ENCODE peak calls at places on chromosomes 5 and 9, in eight cellular contexts. H, B, E, S, Q, V, M and C are unnamed samples.

GRCh38 chr5:40383719-40384651 is 295.7 kb upstream of the PTGER4 start:
- DNase-seq in H (no peak), B (no peak), E (no peak), S (no peak), Q (peak; percentile 16), V (peak; percentile 66), M (peak; percentile 56), C (no peak)

GRCh38 chr9:127568971-127569818 is 42.9 kb upstream of the STXBP1 start:
- DNase-seq in H (peak; percentile 96), B (peak; percentile 93), E (peak; percentile 86), S (peak; percentile 71), Q (no peak), V (peak; percentile 80), M (peak; percentile 88), C (peak; percentile 37)

GRCh38 chr9:136757751-136758140 is 297 bp downstream of the LCN8 start:
- DNase-seq in H (no peak), B (no peak), E (no peak), S (peak; percentile 47), Q (no peak), V (no peak), M (no peak), C (no peak)

GRCh38 chr9:21728781-21729180 is 73.7 kb upstream of the MTAP start:
- DNase-seq in H (no peak), B (no peak), E (peak; percentile 92), S (no peak), Q (no peak), V (peak; percentile 71), M (no peak), C (no peak)

GRCh38 chr5:115962565-115963402 is 509 bp downstream of the LVRN start:
- DNase-seq in H (peak; percentile 53), B (peak; percentile 75), E (no peak), S (no peak), Q (no peak), V (no peak), M (no peak), C (no peak)

GRCh38 chr5:179146277-179146676 is 86.1 kb downstream of the ZNF354C start:
- DNase-seq in H (no peak), B (no peak), E (no peak), S (no peak), Q (no peak), V (no peak), M (no peak), C (no peak)

GRCh38 chr5:170383227-170383626 is 5.9 kb downstream of the KCNMB1 start:
- DNase-seq in H (no peak), B (no peak), E (no peak), S (no peak), Q (no peak), V (no peak), M (no peak), C (no peak)

GRCh38 chr9:131575121-131575640 is 29.9 kb downstream of the PRRT1B start:
- DNase-seq in H (no peak), B (no peak), E (no peak), S (no peak), Q (no peak), V (no peak), M (no peak), C (no peak)

GRCh38 chr5:78574157-78574673 is 74.4 kb downstream of the LHFPL2 start:
- DNase-seq in H (no peak), B (no peak), E (no peak), S (peak; percentile 49), Q (no peak), V (no peak), M (no peak), C (no peak)

GRCh38 chr9:84937086-84937670 is 267.6 kb downstream of the NTRK2 start:
- DNase-seq in H (peak; percentile 88), B (no peak), E (no peak), S (no peak), Q (no peak), V (no peak), M (no peak), C (no peak)

GRCh38 chr5:132093310-132093709 is 19.7 kb downstream of the CSF2 start:
- DNase-seq in H (no peak), B (peak; percentile 28), E (no peak), S (no peak), Q (no peak), V (no peak), M (no peak), C (no peak)

GRCh38 chr9:20989923-20990341 is 41.5 kb downstream of the HACD4 start:
- DNase-seq in H (no peak), B (peak; percentile 74), E (peak; percentile 61), S (no peak), Q (no peak), V (no peak), M (no peak), C (no peak)

GRCh38 chr9:137580209-137580957 is 1.7 kb upstream of the DPH7 start:
- DNase-seq in H (no peak), B (no peak), E (no peak), S (no peak), Q (no peak), V (no peak), M (no peak), C (no peak)

GRCh38 chr5:122311888-122312669 is at the start of gene SNCAIP:
- DNase-seq in H (peak; percentile 83), B (peak; percentile 77), E (peak; percentile 47), S (no peak), Q (no peak), V (peak; percentile 41), M (no peak), C (no peak)

GRCh38 chr5:167339205-167339604 is 952.2 kb upstream of the WWC1 start:
- DNase-seq in H (no peak), B (no peak), E (no peak), S (no peak), Q (no peak), V (no peak), M (no peak), C (no peak)

GRCh38 chr5:120779674-120780073 is 315.6 kb downstream of the PRR16 start:
- DNase-seq in H (no peak), B (no peak), E (peak; percentile 16), S (no peak), Q (no peak), V (peak; percentile 77), M (no peak), C (no peak)

GRCh38 chr9:123028136-123028535 is 5.3 kb upstream of the GPR21 start:
- DNase-seq in H (no peak), B (no peak), E (no peak), S (no peak), Q (no peak), V (no peak), M (no peak), C (no peak)

GRCh38 chr5:158058208-158058607 is 199.3 kb upstream of the CLINT1 start:
- DNase-seq in H (no peak), B (no peak), E (no peak), S (no peak), Q (no peak), V (no peak), M (no peak), C (no peak)

GRCh38 chr9:92764381-92764987 is at the start of gene BICD2:
- DNase-seq in H (no peak), B (no peak), E (no peak), S (no peak), Q (no peak), V (no peak), M (no peak), C (peak; percentile 40)

GRCh38 chr5:3309538-3309937 is 286.1 kb upstream of the IRX1 start:
- DNase-seq in H (no peak), B (no peak), E (no peak), S (no peak), Q (no peak), V (no peak), M (no peak), C (no peak)

GRCh38 chr5:127565586-127566270 is 48.3 kb downstream of the PRRC1 start:
- DNase-seq in H (no peak), B (no peak), E (no peak), S (no peak), Q (no peak), V (no peak), M (no peak), C (no peak)

DNA sequence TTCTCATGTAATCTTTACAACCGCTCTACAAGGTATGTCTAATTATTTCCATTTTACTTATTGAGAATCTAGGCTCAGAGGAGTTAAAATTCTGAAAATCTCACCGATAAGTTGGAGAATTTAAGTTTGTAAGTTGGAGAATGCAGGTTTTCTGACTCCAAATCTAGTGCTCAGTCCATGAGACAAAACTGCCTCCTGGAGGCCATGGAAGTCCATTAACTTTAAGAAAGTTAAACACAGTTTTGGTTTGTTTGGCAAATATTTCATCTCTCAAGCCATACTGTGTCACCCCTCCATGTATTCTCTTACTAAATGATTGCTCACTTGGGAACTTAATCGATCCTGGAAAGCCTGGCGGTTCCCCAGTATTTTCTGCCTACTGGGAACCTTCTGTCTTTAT is 52.6 kb downstream of the INIP start:
- DNase-seq in H (no peak), B (no peak), E (peak; percentile 32), S (no peak), Q (no peak), V (peak; percentile 50), M (no peak), C (no peak)
- TF ChIP-seq CTCF in H (peak; percentile 24), B (no peak), E (peak; percentile 26), S (no peak), Q (peak; percentile 37), V (peak; percentile 68), M (peak; percentile 36), C (no peak)

GRCh38 chr5:110289213-110289810 is 437.2 kb downstream of the TMEM232 start:
- DNase-seq in H (no peak), B (no peak), E (no peak), S (no peak), Q (no peak), V (no peak), M (no peak), C (no peak)

GRCh38 chr5:110288766-110289165 is 437.7 kb downstream of the TMEM232 start:
- DNase-seq in H (no peak), B (no peak), E (peak; percentile 80), S (no peak), Q (peak; percentile 88), V (peak; percentile 99), M (no peak), C (no peak)
- TF ChIP-seq CTCF in H (no peak), B (no peak), E (no peak), S (no peak), Q (no peak), V (peak; percentile 14), M (no peak), C (no peak)

DNA sequence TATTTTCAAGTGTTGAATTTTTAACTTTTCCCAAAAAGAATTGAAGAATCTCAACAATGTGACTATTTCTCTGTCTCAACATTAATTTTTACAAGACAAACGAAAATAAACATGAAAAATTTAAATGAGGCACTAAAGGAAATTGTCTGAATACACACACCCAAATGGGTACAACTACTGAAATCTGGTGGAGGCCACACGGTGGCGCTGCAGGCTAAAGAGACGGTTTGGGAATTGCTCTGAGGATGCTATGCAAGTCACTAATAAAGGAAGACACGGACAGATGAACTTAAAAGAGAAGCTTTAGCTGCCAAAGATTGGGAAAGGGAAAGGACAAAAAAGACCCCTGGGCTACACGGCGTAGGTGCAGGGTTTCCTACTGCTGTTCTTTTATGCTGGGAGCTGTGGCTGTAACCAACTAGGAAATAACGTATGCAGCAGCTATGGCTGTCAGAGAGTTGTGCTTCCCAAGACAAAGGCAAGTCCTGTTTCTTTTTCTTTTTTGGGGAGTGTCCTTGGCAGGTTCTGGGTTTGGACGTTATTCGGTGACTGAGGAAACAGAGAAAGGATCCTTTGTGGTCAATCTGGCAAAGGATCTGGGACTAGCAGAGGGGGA is at the start of gene PCDHB10:
- DNase-seq in H (peak; percentile 80), B (no peak), E (no peak), S (no peak), Q (no peak), V (peak; percentile 8), M (peak; percentile 19), C (no peak)
- TF ChIP-seq CTCF in H (peak; percentile 89), B (peak; percentile 9), E (peak; percentile 25), S (no peak), Q (peak; percentile 40), V (peak; percentile 46), M (peak; percentile 64), C (no peak)

GRCh38 chr9:613771-614347 is 227.6 kb upstream of the DMRT1 start:
- DNase-seq in H (peak; percentile 84), B (peak; percentile 93), E (peak; percentile 94), S (peak; percentile 49), Q (peak; percentile 41), V (peak; percentile 92), M (peak; percentile 52), C (peak; percentile 27)
- TF ChIP-seq CTCF in H (peak; percentile 80), B (peak; percentile 90), E (peak; percentile 90), S (peak; percentile 76), Q (peak; percentile 92), V (peak; percentile 97), M (peak; percentile 72), C (peak; percentile 96)